ENCODE peak calls at places on chromosome 11, in seven cellular contexts. K, P, M, E, G, W and H are unnamed samples.

GRCh38 chr11:69033431-69033830 is 15.3 kb upstream of the TPCN2 start:
- DNase-seq in K (no peak), P (no peak), M (no peak), E (no peak), G (no peak), W (no peak), H (no peak)

GRCh38 chr11:80157447-80157846 is 716.6 kb upstream of the TENM4 start:
- DNase-seq in K (no peak), P (no peak), M (no peak), E (no peak), G (no peak), W (no peak), H (no peak)

GRCh38 chr11:8906629-8907028 is 4.4 kb upstream of the AKIP1 start:
- DNase-seq in K (no peak), P (peak), M (no peak), E (no peak), G (no peak), W (no peak), H (no peak)

GRCh38 chr11:12091957-12092558 is 18.3 kb upstream of the MICAL2 start:
- DNase-seq in K (no peak), P (no peak), M (no peak), E (no peak), G (no peak), W (no peak), H (no peak)

GRCh38 chr11:113991718-113992458 is 17.0 kb downstream of the HTR3A start:
- DNase-seq in K (no peak), P (no peak), M (no peak), E (no peak), G (no peak), W (no peak), H (no peak)

GRCh38 chr11:35907648-35908431 is 36.0 kb upstream of the LDLRAD3 start:
- DNase-seq in K (no peak), P (peak), M (no peak), E (peak), G (peak), W (no peak), H (peak)

GRCh38 chr11:83815736-83816135 is 529.6 kb upstream of the CCDC90B start:
- DNase-seq in K (no peak), P (no peak), M (no peak), E (no peak), G (no peak), W (no peak), H (no peak)

GRCh38 chr11:79296113-79296512 is 144.7 kb downstream of the TENM4 start:
- DNase-seq in K (no peak), P (no peak), M (no peak), E (no peak), G (no peak), W (no peak), H (no peak)

GRCh38 chr11:68137833-68138232 is 16.6 kb upstream of the CHKA start:
- DNase-seq in K (no peak), P (no peak), M (no peak), E (no peak), G (no peak), W (no peak), H (no peak)

GRCh38 chr11:27040302-27041115 is at the start of gene BBOX1:
- DNase-seq in K (no peak), P (no peak), M (peak), E (no peak), G (no peak), W (no peak), H (no peak)

GRCh38 chr11:117976445-117976844 is 9.7 kb upstream of the IL10RA start:
- DNase-seq in K (no peak), P (no peak), M (no peak), E (no peak), G (no peak), W (no peak), H (no peak)

GRCh38 chr11:19116315-19116970 is 525 bp upstream of the ZDHHC13 start:
- DNase-seq in K (no peak), P (no peak), M (no peak), E (no peak), G (no peak), W (no peak), H (no peak)

GRCh38 chr11:110131386-110132123 is 38.4 kb downstream of the ZC3H12C start:
- DNase-seq in K (no peak), P (no peak), M (no peak), E (no peak), G (no peak), W (no peak), H (no peak)

GRCh38 chr11:62931501-62932278 is 10.5 kb upstream of the CHRM1 start:
- DNase-seq in K (no peak), P (no peak), M (no peak), E (no peak), G (no peak), W (no peak), H (no peak)

GRCh38 chr11:66713746-66714480 is 15.1 kb downstream of the SPTBN2 start:
- DNase-seq in K (no peak), P (no peak), M (peak), E (no peak), G (no peak), W (no peak), H (no peak)

GRCh38 chr11:11988099-11988651 is 20.3 kb downstream of the DKK3 start:
- DNase-seq in K (no peak), P (peak), M (no peak), E (no peak), G (no peak), W (no peak), H (peak)

GRCh38 chr11:93611836-93612677 is 49.4 kb upstream of the CEP295 start:
- DNase-seq in K (peak), P (no peak), M (no peak), E (no peak), G (no peak), W (no peak), H (no peak)

GRCh38 chr11:34433899-34434298 is 4.8 kb upstream of the CAT start:
- DNase-seq in K (peak), P (no peak), M (no peak), E (no peak), G (no peak), W (no peak), H (no peak)

GRCh38 chr11:84089072-84090057 is 803.2 kb upstream of the CCDC90B start:
- DNase-seq in K (no peak), P (no peak), M (no peak), E (peak), G (no peak), W (no peak), H (no peak)

GRCh38 chr11:130999992-131000770 is 83.9 kb upstream of the SNX19 start:
- DNase-seq in K (no peak), P (peak), M (no peak), E (no peak), G (no peak), W (no peak), H (peak)

GRCh38 chr11:123063396-123064267 is 1.7 kb upstream of the HSPA8 start:
- DNase-seq in K (peak), P (peak), M (no peak), E (peak), G (peak), W (no peak), H (no peak)

GRCh38 chr11:70756341-70756740 is 358.0 kb downstream of the CTTN start:
- DNase-seq in K (no peak), P (no peak), M (no peak), E (no peak), G (no peak), W (peak), H (no peak)

GRCh38 chr11:21711341-21711740 is 481.5 kb upstream of the ANO5 start:
- DNase-seq in K (no peak), P (no peak), M (no peak), E (no peak), G (no peak), W (no peak), H (no peak)

GRCh38 chr11:28058333-28058732 is 49.6 kb downstream of the KIF18A start:
- DNase-seq in K (no peak), P (no peak), M (no peak), E (no peak), G (no peak), W (no peak), H (no peak)

GRCh38 chr11:69204246-69205124 is 48.8 kb downstream of the SMIM38 start:
- DNase-seq in K (no peak), P (no peak), M (no peak), E (no peak), G (no peak), W (no peak), H (no peak)

GRCh38 chr11:116428638-116428975 is 344.2 kb downstream of the BUD13 start:
- DNase-seq in K (no peak), P (no peak), M (no peak), E (no peak), G (no peak), W (no peak), H (no peak)

GRCh38 chr11:92681606-92682005 is 287.8 kb upstream of the MTNR1B start:
- DNase-seq in K (no peak), P (no peak), M (no peak), E (no peak), G (no peak), W (no peak), H (no peak)

GRCh38 chr11:22263613-22264012 is 70.7 kb downstream of the ANO5 start:
- DNase-seq in K (no peak), P (no peak), M (no peak), E (no peak), G (peak), W (no peak), H (no peak)

GRCh38 chr11:116788534-116788933 is 711 bp upstream of the ZPR1 start:
- DNase-seq in K (no peak), P (no peak), M (no peak), E (no peak), G (no peak), W (no peak), H (no peak)

GRCh38 chr11:74138572-74138971 is 32.2 kb downstream of the C2CD3 start:
- DNase-seq in K (no peak), P (peak), M (no peak), E (peak), G (no peak), W (no peak), H (peak)

GRCh38 chr11:45098929-45099328 is 47.5 kb upstream of the PRDM11 start:
- DNase-seq in K (no peak), P (no peak), M (peak), E (no peak), G (no peak), W (no peak), H (no peak)

GRCh38 chr11:61375709-61376108 is 13.5 kb downstream of the TMEM138 start:
- DNase-seq in K (no peak), P (no peak), M (no peak), E (no peak), G (no peak), W (no peak), H (no peak)

GRCh38 chr11:130150790-130151189 is 8.8 kb upstream of the ST14 start:
- DNase-seq in K (no peak), P (no peak), M (no peak), E (no peak), G (no peak), W (no peak), H (no peak)

GRCh38 chr11:131391161-131391560 is 20.7 kb downstream of the NTM start:
- DNase-seq in K (no peak), P (no peak), M (no peak), E (no peak), G (peak), W (no peak), H (no peak)

DNA sequence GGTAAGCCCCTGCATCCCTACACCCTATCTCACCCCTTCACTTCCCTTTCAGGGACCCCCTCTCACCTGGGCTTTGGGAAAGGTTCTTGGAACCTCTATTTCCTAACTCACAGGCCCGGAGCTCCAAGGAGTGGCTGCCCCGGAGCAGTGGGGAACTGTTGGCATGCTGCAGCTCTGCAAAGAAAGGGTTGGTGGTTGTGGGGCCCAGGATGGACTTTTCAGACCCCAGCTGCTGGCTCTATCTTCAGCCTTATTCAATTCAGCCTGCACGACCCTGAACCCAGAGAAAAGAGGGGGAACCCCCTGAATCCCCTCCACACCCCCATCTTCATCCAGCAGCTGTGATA is 10.0 kb downstream of the ROBO4 start:
- DNase-seq in K (no peak), P (no peak), M (no peak), E (no peak), G (no peak), W (no peak), H (no peak)
- H3K4me3 ChIP-seq in K (no peak), P (no peak), M (no peak), E (no peak), G (no peak), W (no peak), H (no peak)

GRCh38 chr11:64180871-64181270 is 5.1 kb upstream of the STIP1 start:
- DNase-seq in K (no peak), P (no peak), M (no peak), E (peak), G (no peak), W (no peak), H (no peak)
- H3K4me3 ChIP-seq in K (no peak), P (no peak), M (no peak), E (no peak), G (no peak), W (no peak), H (peak)

GRCh38 chr11:3161309-3161708 is 3.8 kb downstream of the OSBPL5 start:
- DNase-seq in K (no peak), P (no peak), M (peak), E (no peak), G (no peak), W (peak), H (no peak)

GRCh38 chr11:3158131-3158591 is 6.9 kb downstream of the OSBPL5 start:
- DNase-seq in K (no peak), P (no peak), M (peak), E (no peak), G (no peak), W (peak), H (no peak)

GRCh38 chr11:3160252-3161031 is 4.7 kb downstream of the OSBPL5 start:
- DNase-seq in K (peak), P (peak), M (peak), E (peak), G (peak), W (peak), H (peak)

GRCh38 chr11:3158821-3159220 is 6.3 kb downstream of the OSBPL5 start:
- DNase-seq in K (no peak), P (no peak), M (peak), E (no peak), G (no peak), W (peak), H (no peak)

GRCh38 chr11:3159296-3160190 is 5.6 kb downstream of the OSBPL5 start:
- DNase-seq in K (peak), P (no peak), M (peak), E (peak), G (peak), W (peak), H (no peak)
- H3K4me3 ChIP-seq in K (peak), P (peak), M (peak), E (peak), G (peak), W (peak), H (peak)

GRCh38 chr11:14310696-14311095 is 48.3 kb downstream of the RRAS2 start:
- DNase-seq in K (no peak), P (no peak), M (no peak), E (no peak), G (no peak), W (no peak), H (no peak)
- H3K4me3 ChIP-seq in K (no peak), P (no peak), M (no peak), E (no peak), G (no peak), W (no peak), H (no peak)

GRCh38 chr11:120597250-120597649 is 85.7 kb downstream of the GRIK4 start:
- DNase-seq in K (no peak), P (no peak), M (peak), E (no peak), G (no peak), W (peak), H (no peak)
- H3K4me3 ChIP-seq in K (no peak), P (no peak), M (no peak), E (no peak), G (no peak), W (peak), H (no peak)

DNA sequence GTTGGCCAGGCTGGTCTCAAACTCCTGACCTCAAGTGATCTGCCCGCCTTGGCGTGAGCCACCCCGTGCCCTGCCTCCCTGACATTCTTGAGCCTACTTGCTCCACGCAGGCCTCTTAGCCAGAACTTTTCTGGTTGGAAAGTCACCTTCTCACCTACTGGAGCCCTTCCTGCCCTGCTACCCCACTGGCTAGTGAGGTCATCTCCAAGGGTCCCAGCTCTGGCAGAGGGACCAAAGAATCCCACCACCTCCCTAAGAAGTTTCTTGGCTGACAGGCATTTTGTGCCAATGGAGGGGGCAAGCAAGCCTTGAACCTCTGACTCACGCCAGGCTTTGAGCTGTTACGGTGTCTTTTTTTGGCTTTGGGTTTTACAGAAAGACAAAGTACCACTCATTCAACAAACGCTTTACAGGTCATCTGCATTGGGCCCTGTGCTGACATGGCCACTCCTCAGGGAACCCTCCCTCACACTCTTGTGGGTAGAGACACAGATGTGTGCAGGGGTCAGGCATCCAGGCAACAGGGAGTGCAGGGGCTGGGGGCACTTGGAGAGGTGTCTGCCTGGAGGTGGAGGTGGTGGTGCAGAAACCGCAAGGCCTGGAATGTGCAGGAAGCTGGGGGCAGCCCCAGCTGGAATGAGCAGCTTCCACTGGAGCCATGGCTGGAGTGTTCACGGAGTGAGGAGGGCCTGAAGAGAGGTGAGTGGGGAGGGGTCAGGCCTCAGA is 27.1 kb upstream of the WNT11 start:
- DNase-seq in K (no peak), P (no peak), M (peak), E (peak), G (no peak), W (no peak), H (no peak)
- H3K4me3 ChIP-seq in K (no peak), P (no peak), M (no peak), E (no peak), G (no peak), W (no peak), H (no peak)

GRCh38 chr11:88169881-88170280 is 5.4 kb downstream of the RAB38 start:
- DNase-seq in K (no peak), P (no peak), M (no peak), E (no peak), G (no peak), W (no peak), H (no peak)

GRCh38 chr11:88171982-88172381 is 3.3 kb downstream of the RAB38 start:
- DNase-seq in K (no peak), P (no peak), M (no peak), E (peak), G (no peak), W (no peak), H (no peak)

GRCh38 chr11:88167853-88168252 is 7.4 kb downstream of the RAB38 start:
- DNase-seq in K (no peak), P (no peak), M (no peak), E (no peak), G (no peak), W (no peak), H (no peak)

GRCh38 chr11:88169481-88169880 is 5.8 kb downstream of the RAB38 start:
- DNase-seq in K (no peak), P (no peak), M (no peak), E (no peak), G (peak), W (no peak), H (peak)

DNA sequence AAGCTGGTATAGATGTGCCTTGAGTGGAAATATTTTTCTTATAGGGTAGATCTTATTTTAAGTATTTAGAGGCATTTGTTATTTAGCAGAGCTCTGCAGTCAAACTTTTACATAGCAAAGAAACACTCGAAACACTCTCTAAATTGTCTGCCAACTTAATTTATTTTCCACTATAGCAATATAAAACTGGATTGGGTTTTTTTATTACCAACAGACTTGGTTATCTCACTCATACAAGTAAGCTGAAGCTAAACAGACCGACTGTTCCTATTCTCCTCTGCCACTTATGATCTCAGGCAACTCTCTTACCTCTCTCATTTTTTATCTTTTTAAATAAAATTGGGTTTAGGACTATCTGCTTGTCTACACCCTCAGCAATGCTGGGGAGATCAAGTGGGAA is 4.6 kb downstream of the RAB38 start:
- DNase-seq in K (no peak), P (no peak), M (no peak), E (no peak), G (no peak), W (no peak), H (no peak)
- H3K4me3 ChIP-seq in K (no peak), P (no peak), M (no peak), E (no peak), G (no peak), W (no peak), H (no peak)

DNA sequence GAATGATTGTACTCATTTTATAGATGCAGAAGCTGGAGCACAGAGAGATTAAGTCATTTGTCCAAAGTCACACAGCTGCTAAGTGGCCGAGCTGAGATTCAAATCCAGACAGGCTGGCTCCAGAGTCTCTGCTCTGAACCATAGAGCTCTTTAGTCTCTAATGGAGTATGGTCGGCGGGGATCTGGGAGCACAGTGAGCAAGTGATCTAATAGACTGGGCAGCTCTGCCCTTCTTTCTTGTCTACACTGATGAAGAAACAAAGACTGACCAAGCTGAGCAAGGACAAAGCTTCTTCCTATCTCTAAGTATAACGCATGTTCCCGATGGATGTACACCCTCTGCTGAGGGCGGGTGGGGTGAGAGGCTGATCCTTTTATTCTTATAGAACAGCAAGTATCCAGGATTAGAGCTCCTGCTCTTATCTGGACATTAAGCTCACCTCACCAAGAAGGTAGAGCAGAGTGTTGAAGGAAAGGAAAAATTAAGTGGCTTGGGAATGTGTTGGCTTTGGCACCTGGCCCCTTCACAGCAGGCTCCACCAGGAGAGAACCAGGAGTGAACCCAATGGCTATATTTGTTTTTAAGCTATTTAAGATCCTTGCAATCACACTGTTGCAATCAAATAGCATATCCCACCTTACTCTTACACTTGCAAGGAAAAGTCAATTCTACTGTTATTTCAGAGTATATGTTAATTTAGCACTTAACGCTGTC is 68.7 kb downstream of the ETS1 start:
- DNase-seq in K (no peak), P (no peak), M (no peak), E (no peak), G (no peak), W (no peak), H (no peak)
- H3K4me3 ChIP-seq in K (peak), P (peak), M (peak), E (peak), G (peak), W (peak), H (peak)

DNA sequence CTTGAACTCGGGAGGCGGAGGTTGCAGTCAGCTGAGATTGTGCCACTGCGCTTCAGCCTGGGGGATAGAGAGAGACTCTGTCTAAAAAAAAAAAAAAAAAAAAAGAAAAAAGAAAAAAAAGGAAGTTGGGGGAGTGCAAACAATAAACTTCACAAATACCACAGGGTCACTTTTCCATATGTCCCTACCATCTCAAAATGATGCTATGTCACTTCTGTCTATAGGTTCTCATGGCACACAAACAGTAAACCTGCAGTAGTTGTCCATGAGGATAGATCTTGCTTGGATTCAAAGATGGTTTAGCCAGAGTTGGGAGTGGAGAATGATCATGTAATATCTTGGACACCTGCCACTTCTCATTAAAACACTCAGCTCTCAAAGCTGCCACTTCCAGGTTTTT is 1.1 kb upstream of the VPS11 start:
- DNase-seq in K (no peak), P (no peak), M (no peak), E (no peak), G (no peak), W (no peak), H (no peak)
- H3K4me3 ChIP-seq in K (peak), P (peak), M (peak), E (no peak), G (peak), W (peak), H (peak)